ENCODE peak calls at places on chromosomes 5 and 9, in nine cellular contexts. Z, S, D, X, J, W, K, P and M are unnamed samples.

GRCh38 chr5:43601454-43602260 is 1.3 kb upstream of the NNT start:
- DNase-seq in Z (peak), S (no peak), D (no peak), X (no peak), J (no peak), W (no peak), K (no peak), P (no peak), M (no peak)

GRCh38 chr9:118455781-118456180 is 751.6 kb downstream of the TLR4 start:
- DNase-seq in Z (no peak), S (no peak), D (no peak), X (no peak), J (no peak), W (no peak), K (no peak), P (no peak), M (no peak)

GRCh38 chr9:68955281-68955680 is 58.6 kb downstream of the PRKACG start:
- DNase-seq in Z (no peak), S (no peak), D (no peak), X (no peak), J (no peak), W (no peak), K (no peak), P (no peak), M (no peak)

GRCh38 chr5:154287136-154287535 is 96.6 kb downstream of the GALNT10 start:
- DNase-seq in Z (no peak), S (no peak), D (no peak), X (peak), J (no peak), W (no peak), K (no peak), P (no peak), M (peak)

GRCh38 chr9:133536080-133536479 is 1.6 kb downstream of the ADAMTSL2 start:
- DNase-seq in Z (no peak), S (no peak), D (no peak), X (no peak), J (no peak), W (no peak), K (no peak), P (no peak), M (no peak)

GRCh38 chr5:73018892-73019291 is 63.1 kb downstream of the FCHO2 start:
- DNase-seq in Z (no peak), S (no peak), D (no peak), X (no peak), J (no peak), W (no peak), K (no peak), P (no peak), M (no peak)

GRCh38 chr9:115240676-115241075 is 122.7 kb upstream of the TNC start:
- DNase-seq in Z (no peak), S (no peak), D (no peak), X (no peak), J (no peak), W (no peak), K (no peak), P (no peak), M (no peak)

GRCh38 chr5:71789746-71790145 is 70.7 kb downstream of the CARTPT start:
- DNase-seq in Z (no peak), S (no peak), D (no peak), X (no peak), J (no peak), W (no peak), K (no peak), P (no peak), M (no peak)

GRCh38 chr5:172002310-172002709 is 4.1 kb downstream of the FBXW11 start:
- DNase-seq in Z (peak), S (no peak), D (no peak), X (no peak), J (no peak), W (no peak), K (no peak), P (no peak), M (no peak)